ENCODE peak calls at places on chromosome 19, in eight cellular contexts. M is upper lobe of right lung; Q is psoas muscle; H is CD8-positive, alpha-beta T cell; I is mucosa of descending colon; B is AG09309; R is right lobe of liver; Z is NB4. E is an unnamed sample.

GRCh38 chr19:20276011-20276738 is 109.2 kb downstream of the ZNF486 start:
- DNase-seq in B (no peak), M (no peak), Z (no peak), I (no peak), Q (no peak), R (no peak), H (no peak), E (no peak)

GRCh38 chr19:7258042-7258839 is 36.0 kb downstream of the INSR start:
- DNase-seq in Q (no peak), M (no peak), I (no peak), B (no peak), H (no peak), R (no peak), Z (no peak), E (no peak)

GRCh38 chr19:16446108-16447014 is 25.4 kb downstream of the EPS15L1 start:
- DNase-seq in Z (no peak), I (no peak), Q (no peak), R (no peak), H (no peak), M (no peak), B (no peak), E (no peak)

GRCh38 chr19:12636631-12637030 is 25.9 kb downstream of the ZNF791 start:
- DNase-seq in H (no peak), Q (no peak), B (no peak), R (no peak), Z (no peak), M (no peak), I (no peak), E (no peak)

GRCh38 chr19:1882089-1882785 is 3.1 kb downstream of the ABHD17A start:
- DNase-seq in B (no peak), H (peak), I (no peak), R (peak), Q (no peak), M (no peak), Z (no peak), E (no peak)

GRCh38 chr19:47542030-47542475 is 27.2 kb upstream of the NAPA start:
- DNase-seq in I (no peak), M (no peak), Q (no peak), Z (no peak), B (peak), R (no peak), H (no peak), E (no peak)

GRCh38 chr19:12617646-12618045 is 6.9 kb downstream of the ZNF791 start:
- DNase-seq in Q (no peak), H (no peak), R (no peak), I (no peak), Z (no peak), B (no peak), M (peak), E (no peak)

GRCh38 chr19:46475976-46476375 is 4.6 kb upstream of the PNMA8A start:
- DNase-seq in Z (no peak), Q (no peak), M (no peak), H (no peak), I (no peak), B (no peak), R (no peak), E (no peak)

GRCh38 chr19:51240866-51241265 is 10.0 kb upstream of the SIGLECL1 start:
- DNase-seq in H (no peak), R (no peak), Q (no peak), B (no peak), M (no peak), I (no peak), Z (no peak), E (no peak)

GRCh38 chr19:57560049-57560491 is 407 bp upstream of the ZNF550 start:
- DNase-seq in H (peak), B (peak), I (peak), Z (no peak), M (no peak), R (no peak), Q (peak), E (no peak)

GRCh38 chr19:2039082-2039958 is 11.7 kb downstream of the MKNK2 start:
- DNase-seq in I (peak), Q (peak), Z (no peak), B (no peak), R (no peak), M (peak), H (no peak), E (no peak)

GRCh38 chr19:1837625-1838105 is 10.6 kb downstream of the REXO1 start:
- DNase-seq in R (no peak), Z (no peak), B (no peak), H (peak), M (no peak), I (no peak), Q (no peak), E (no peak)

GRCh38 chr19:510606-511100 is 3.4 kb downstream of the TPGS1 start:
- DNase-seq in M (peak), R (peak), H (peak), Q (peak), Z (peak), B (no peak), I (peak), E (no peak)
- H3K4me3 ChIP-seq in M (peak), R (no peak), H (peak), Q (peak), Z (peak), B (no peak), I (no peak), E (no peak)

GRCh38 chr19:41821003-41821735 is 23.3 kb downstream of the LYPD4 start:
- DNase-seq in Z (peak), R (no peak), M (peak), B (no peak), I (no peak), Q (no peak), H (peak), E (no peak)
- TF ChIP-seq CTCF in Z (peak), R (peak), M (peak), B (peak), I (peak), Q (peak), H (peak), E (peak)

DNA sequence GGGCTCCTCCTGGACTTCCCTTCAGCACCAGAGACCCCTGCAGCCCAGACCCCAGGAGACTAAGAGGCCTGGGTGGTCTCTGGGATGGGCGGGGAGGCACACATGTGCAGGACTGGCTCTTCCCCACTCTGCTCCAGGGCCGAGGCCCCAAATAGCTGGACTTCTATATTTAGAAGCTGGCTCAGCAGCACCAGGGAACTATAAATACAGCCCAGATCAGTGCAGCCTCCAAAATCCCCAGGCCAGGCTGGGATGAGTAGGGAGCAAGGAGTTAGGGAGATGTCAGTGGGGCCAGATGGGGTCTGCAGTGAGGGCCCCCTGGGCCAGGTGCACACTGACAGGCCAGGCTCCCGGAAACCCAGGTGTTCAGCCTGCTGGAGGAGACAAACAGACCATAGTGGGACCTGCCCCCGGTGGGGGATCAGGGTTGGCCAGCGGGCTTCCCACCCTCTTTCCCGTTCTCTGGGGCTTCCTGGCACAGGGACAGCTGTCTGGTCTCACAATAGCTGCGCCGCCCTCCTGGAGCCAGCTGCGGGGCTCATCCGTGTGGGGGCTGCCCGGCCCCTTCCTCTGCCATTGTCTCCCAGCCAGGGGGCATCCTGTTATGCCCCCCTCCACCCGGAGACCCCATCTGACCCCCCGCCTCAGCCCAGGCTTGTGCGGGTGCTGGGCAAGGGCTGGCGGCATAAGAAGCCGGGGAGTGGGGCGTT is 5.5 kb upstream of the ADGRE5 start:
- DNase-seq in B (no peak), H (no peak), I (no peak), R (no peak), Q (peak), Z (no peak), M (no peak), E (no peak)
- H3K4me3 ChIP-seq in B (no peak), H (peak), I (no peak), R (no peak), Q (peak), Z (no peak), M (no peak), E (no peak)

GRCh38 chr19:42285546-42285945 is 16.4 kb upstream of the PRR19 start:
- DNase-seq in B (no peak), I (no peak), H (no peak), Z (no peak), Q (no peak), R (peak), M (no peak), E (no peak)

GRCh38 chr19:42287826-42288107 is 14.2 kb upstream of the PRR19 start:
- DNase-seq in Q (no peak), H (no peak), M (no peak), I (no peak), Z (no peak), B (no peak), R (no peak), E (no peak)

GRCh38 chr19:42285988-42286348 is 16.0 kb upstream of the PRR19 start:
- DNase-seq in M (no peak), R (no peak), H (no peak), Z (no peak), Q (peak), I (no peak), B (no peak), E (no peak)

GRCh38 chr19:42287017-42287825 is 14.7 kb upstream of the PRR19 start:
- DNase-seq in H (no peak), R (peak), M (no peak), Q (no peak), I (no peak), Z (no peak), B (no peak), E (no peak)

GRCh38 chr19:42286349-42287016 is 15.4 kb upstream of the PRR19 start:
- DNase-seq in R (peak), B (no peak), M (no peak), Z (no peak), H (no peak), Q (peak), I (no peak), E (no peak)
- TF ChIP-seq CTCF in R (no peak), B (no peak), M (no peak), Z (no peak), H (no peak), Q (no peak), I (no peak), E (no peak)

DNA sequence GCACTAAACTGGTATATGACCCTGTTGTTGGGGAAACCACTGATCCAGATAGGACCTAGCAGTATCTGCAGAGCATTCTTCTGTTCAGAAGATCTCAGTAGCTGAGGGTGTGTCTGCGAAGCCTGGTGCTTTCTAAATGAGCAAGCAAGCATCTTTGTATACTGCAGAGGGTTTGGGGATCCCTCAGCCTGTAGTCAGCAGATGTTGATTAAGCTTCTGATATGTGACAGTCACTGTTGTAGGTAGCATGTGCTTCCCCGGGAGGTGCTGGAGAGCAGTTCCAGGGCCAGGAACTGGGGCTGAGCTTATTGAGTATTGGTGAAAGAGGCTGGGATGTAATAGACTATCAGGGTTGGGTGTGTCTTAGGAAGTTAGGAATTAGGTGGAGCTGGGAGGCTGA is 1.5 kb downstream of the SCAF1 start:
- DNase-seq in I (no peak), B (no peak), R (no peak), M (no peak), Q (peak), Z (no peak), H (no peak), E (no peak)
- H3K4me3 ChIP-seq in I (no peak), B (no peak), R (no peak), M (no peak), Q (peak), Z (peak), H (no peak), E (no peak)

DNA sequence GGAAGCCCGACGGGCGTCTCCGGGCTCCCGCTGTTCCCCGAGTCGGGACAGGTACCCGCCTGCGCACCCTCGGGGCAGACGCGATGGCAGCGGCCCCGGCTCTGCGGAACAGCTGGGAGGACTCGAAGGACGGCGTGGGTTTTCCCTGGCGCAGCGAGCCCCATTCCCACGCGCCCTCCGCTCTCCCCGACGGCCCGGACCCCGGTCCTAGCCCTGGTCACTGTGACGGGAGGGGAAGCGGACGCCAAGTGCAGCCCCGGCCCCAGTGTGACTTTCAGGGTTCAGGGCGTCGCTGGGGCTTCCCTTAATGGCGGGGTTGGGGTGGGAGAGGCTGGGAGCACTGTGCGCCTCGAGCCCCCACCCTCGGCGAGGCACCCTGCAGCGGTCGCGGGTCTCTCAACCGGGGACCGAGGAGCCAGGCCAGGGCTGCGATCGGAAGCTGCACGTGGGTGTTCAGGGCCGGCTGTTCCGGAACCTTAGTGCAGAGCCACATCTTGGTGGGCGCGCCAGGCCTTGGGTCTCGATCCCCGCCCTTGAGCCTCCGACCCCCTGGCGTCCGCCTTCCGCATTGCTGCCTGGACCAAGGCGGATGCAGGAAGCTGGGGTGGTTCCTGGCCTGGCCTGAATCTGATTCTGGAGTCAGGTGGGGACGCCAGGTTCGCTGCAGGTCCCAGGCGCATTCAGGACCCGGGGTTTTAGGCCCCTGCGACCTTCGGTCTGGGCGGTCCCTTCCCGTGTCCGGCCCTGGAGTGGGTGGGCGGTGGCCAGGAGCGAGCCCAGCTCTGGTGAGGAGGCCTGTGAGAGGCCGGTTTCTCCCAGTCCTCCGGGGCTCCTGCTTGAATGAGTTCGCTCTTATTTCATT is 3.5 kb downstream of the LGALS7B start:
- DNase-seq in R (no peak), M (peak), I (peak), H (peak), Q (peak), Z (no peak), B (no peak), E (no peak)
- TF ChIP-seq CTCF in R (no peak), M (peak), I (peak), H (no peak), Q (peak), Z (no peak), B (peak), E (peak)

GRCh38 chr19:42010245-42011126 is 16.5 kb upstream of the ATP1A3 start:
- DNase-seq in B (peak), I (no peak), M (no peak), Q (peak), Z (no peak), R (no peak), H (no peak), E (no peak)
- H3K4me3 ChIP-seq in B (no peak), I (no peak), M (no peak), Q (no peak), Z (no peak), R (no peak), H (no peak), E (no peak)

DNA sequence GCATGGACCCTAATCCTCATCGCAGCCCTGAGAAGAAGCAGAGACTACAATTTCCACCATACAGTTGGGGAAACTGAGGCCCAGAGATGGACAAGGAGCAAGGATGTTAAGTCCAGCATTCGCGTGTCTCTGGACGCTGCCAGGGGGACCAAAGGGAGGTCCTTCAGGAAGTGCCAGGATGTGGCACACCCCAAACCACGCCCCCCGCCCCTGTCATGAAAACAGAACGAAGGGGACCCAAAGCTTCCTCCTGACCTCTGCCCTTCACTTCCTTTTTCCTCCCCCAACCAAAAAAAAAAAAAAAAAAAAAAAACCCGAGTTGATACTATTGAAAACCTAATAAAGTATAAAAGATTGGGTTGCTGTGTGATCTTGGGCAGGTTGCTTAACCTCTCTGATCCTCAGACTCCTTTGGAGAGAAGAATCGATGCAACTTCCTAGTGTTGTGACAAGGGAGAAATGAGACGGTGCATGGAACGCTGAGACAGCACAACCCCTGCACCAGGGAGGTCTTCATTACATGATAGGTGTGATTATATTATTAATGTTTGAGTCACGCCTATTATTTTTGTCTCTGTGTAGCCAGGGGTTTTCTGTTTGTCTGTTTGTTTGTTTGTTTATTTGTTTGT is 2.7 kb upstream of the ZBTB7A start:
- DNase-seq in H (peak), Q (peak), R (peak), M (peak), I (peak), B (no peak), Z (peak), E (no peak)
- TF ChIP-seq CTCF in H (no peak), Q (no peak), R (no peak), M (no peak), I (no peak), B (no peak), Z (no peak), E (no peak)

GRCh38 chr19:42544146-42544545 is 15.9 kb upstream of the CEACAM1 start:
- DNase-seq in M (no peak), I (peak), Q (no peak), R (no peak), Z (no peak), B (no peak), H (no peak), E (no peak)
- H3K4me3 ChIP-seq in M (no peak), I (no peak), Q (no peak), R (no peak), Z (no peak), B (no peak), H (no peak), E (no peak)

E was measured in retinal pigment epithelial cell.